ENCODE peak calls at places on chromosome 3, in five cellular contexts. I is OCI-LY7, X is NAMALWA, T is neural crest cell, C is A172. V is an unnamed sample.

GRCh38 chr3:31960793-31961431 is 20.1 kb downstream of the OSBPL10 start:
- DNase-seq in T (no peak), C (peak), I (peak), X (peak), V (no peak)

GRCh38 chr3:176513604-176514003 is 683.7 kb downstream of the TBL1XR1 start:
- DNase-seq in X (no peak), I (peak), C (no peak), T (peak), V (no peak)

GRCh38 chr3:54345976-54346375 is 223.6 kb downstream of the CACNA2D3 start:
- DNase-seq in X (no peak), C (peak), I (no peak), T (no peak), V (no peak)

GRCh38 chr3:31244929-31245817 is 287.6 kb upstream of the STT3B start:
- DNase-seq in I (no peak), C (no peak), X (no peak), T (no peak), V (no peak)

GRCh38 chr3:7377103-7377502 is 516.2 kb downstream of the GRM7 start:
- DNase-seq in I (no peak), C (no peak), T (no peak), X (no peak), V (no peak)

GRCh38 chr3:24704496-24704895 is 209.8 kb upstream of the THRB start:
- DNase-seq in C (peak), T (no peak), X (no peak), I (no peak), V (no peak)

GRCh38 chr3:51389423-51390183 is 1.5 kb upstream of the RBM15B start:
- DNase-seq in T (peak), X (peak), C (peak), I (peak), V (peak)

GRCh38 chr3:161096771-161097367 is 8.3 kb downstream of the B3GALNT1 start:
- DNase-seq in C (peak), I (peak), X (peak), T (no peak), V (no peak)

GRCh38 chr3:135249186-135249585 is 454.1 kb downstream of the EPHB1 start:
- DNase-seq in X (no peak), T (no peak), I (no peak), C (no peak), V (no peak)

GRCh38 chr3:81838455-81838854 is 77.0 kb upstream of the GBE1 start:
- DNase-seq in C (no peak), X (no peak), T (no peak), I (no peak), V (no peak)

GRCh38 chr3:195566797-195567196 is 16.9 kb downstream of the APOD start:
- DNase-seq in I (no peak), X (no peak), T (no peak), C (peak), V (no peak)

GRCh38 chr3:38563070-38563901 is 67.1 kb downstream of the EXOG start:
- DNase-seq in I (no peak), X (no peak), C (no peak), T (no peak), V (no peak)

GRCh38 chr3:10747341-10747740 is 68.7 kb upstream of the SLC6A11 start:
- DNase-seq in T (no peak), C (no peak), I (no peak), X (no peak), V (no peak)

GRCh38 chr3:155983834-155984474 is 113.5 kb downstream of the GMPS start:
- DNase-seq in X (no peak), T (no peak), C (no peak), I (no peak), V (no peak)

GRCh38 chr3:124587053-124587408 is 143.2 kb upstream of the UMPS start:
- DNase-seq in C (peak), T (no peak), I (no peak), X (no peak), V (no peak)

GRCh38 chr3:5188419-5189405 is 1.2 kb downstream of the EDEM1 start:
- DNase-seq in X (peak), C (peak), I (peak), T (peak), V (peak)

GRCh38 chr3:120173056-120173675 is 78.9 kb upstream of the GSK3B start:
- DNase-seq in X (no peak), C (no peak), I (no peak), T (no peak), V (no peak)

GRCh38 chr3:190862209-190863118 is at the start of gene GMNC:
- DNase-seq in T (peak), I (no peak), C (peak), X (no peak), V (peak)

GRCh38 chr3:177751770-177752169 is 554.5 kb upstream of the TBL1XR1 start:
- DNase-seq in X (peak), C (no peak), I (peak), T (no peak), V (peak)

GRCh38 chr3:99686955-99687612 is 48.7 kb downstream of the COL8A1 start:
- DNase-seq in C (peak), I (peak), T (peak), X (peak), V (peak)

GRCh38 chr3:143465638-143466037 is 346.1 kb downstream of the CHST2 start:
- DNase-seq in X (no peak), I (no peak), T (no peak), C (no peak), V (no peak)